ENCODE peak calls at places on chromosomes 11 and 22, in ten cellular contexts. P is A549, K is ovary, F is tibial nerve, R is K562, E is transverse colon, O is H1, V is suprapubic skin, C is HepG2, I is sigmoid colon. M is an unnamed sample.

GRCh38 chr11:12358302-12359188 is 18.8 kb upstream of the PARVA start:
- DNase-seq in P (no peak), K (no peak), F (no peak), R (no peak), E (no peak), O (no peak), V (no peak), C (no peak), I (no peak), M (no peak)

GRCh38 chr11:47394322-47395224 is 13.8 kb upstream of the SLC39A13 start:
- DNase-seq in P (no peak), K (peak; percentile 18), F (no peak), R (peak; percentile 73), E (peak; percentile 60), O (no peak), V (peak; percentile 70), C (peak; percentile 38), I (peak; percentile 61), M (peak; percentile 89)

GRCh38 chr11:79274636-79275315 is 166.1 kb downstream of the TENM4 start:
- DNase-seq in P (no peak), K (no peak), F (no peak), R (no peak), E (no peak), O (no peak), V (no peak), C (no peak), I (no peak), M (no peak)

GRCh38 chr11:28794405-28794804 is 686.2 kb downstream of the METTL15 start:
- DNase-seq in P (no peak), K (no peak), F (no peak), R (no peak), E (no peak), O (no peak), V (no peak), C (no peak), I (no peak), M (no peak)

GRCh38 chr11:8082391-8083087 is 1.5 kb downstream of the TUB start:
- DNase-seq in P (no peak), K (no peak), F (no peak), R (no peak), E (no peak), O (peak; percentile 77), V (no peak), C (no peak), I (no peak), M (no peak)

GRCh38 chr11:79437274-79437980 is 3.4 kb downstream of the TENM4 start:
- DNase-seq in P (no peak), K (peak; percentile 82), F (peak; percentile 30), R (no peak), E (peak; percentile 38), O (peak; percentile 86), V (peak; percentile 74), C (no peak), I (peak; percentile 86), M (peak; percentile 93)

GRCh38 chr11:3126207-3126865 is 38.8 kb downstream of the OSBPL5 start:
- DNase-seq in P (no peak), K (no peak), F (no peak), R (no peak), E (peak; percentile 93), O (no peak), V (peak; percentile 77), C (no peak), I (peak; percentile 75), M (peak; percentile 73)

GRCh38 chr11:68213135-68213515 is at the start of gene KMT5B:
- DNase-seq in P (no peak), K (peak; percentile 83), F (no peak), R (peak; percentile 53), E (peak; percentile 58), O (peak; percentile 83), V (no peak), C (no peak), I (no peak), M (no peak)

GRCh38 chr11:133825156-133825555 is 20.2 kb downstream of the SPATA19 start:
- DNase-seq in P (no peak), K (no peak), F (no peak), R (no peak), E (no peak), O (peak; percentile 22), V (no peak), C (no peak), I (no peak), M (no peak)

GRCh38 chr11:28965824-28966223 is 857.6 kb downstream of the METTL15 start:
- DNase-seq in P (no peak), K (no peak), F (no peak), R (no peak), E (no peak), O (no peak), V (no peak), C (no peak), I (no peak), M (no peak)

GRCh38 chr22:35274154-35274871 is 17.0 kb downstream of the HMGXB4 start:
- DNase-seq in P (no peak), K (no peak), F (no peak), R (no peak), E (no peak), O (no peak), V (no peak), C (no peak), I (no peak), M (no peak)

GRCh38 chr11:68855205-68855978 is 13.7 kb upstream of the CPT1A start:
- DNase-seq in P (no peak), K (peak; percentile 56), F (no peak), R (no peak), E (peak; percentile 41), O (peak; percentile 70), V (peak; percentile 70), C (no peak), I (no peak), M (no peak)

DNA sequence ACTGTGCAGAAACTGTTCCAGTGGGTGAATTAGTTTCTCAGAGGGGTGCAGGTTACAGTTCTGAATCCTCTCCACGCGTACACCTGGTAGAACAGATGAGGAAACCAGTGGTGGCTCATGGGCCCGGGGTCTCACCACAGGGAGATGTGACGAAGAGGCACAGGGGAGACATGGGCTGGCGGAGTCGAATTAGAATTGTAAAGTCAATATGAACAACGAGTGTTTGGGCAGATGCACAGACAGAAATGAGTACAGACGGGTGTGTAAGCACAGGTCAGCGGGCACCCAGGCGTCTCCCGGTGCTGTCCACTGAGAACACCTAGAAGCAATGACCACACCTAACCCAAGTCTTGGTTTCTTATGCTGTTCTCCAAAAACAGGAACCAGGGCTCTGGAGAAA is 41.8 kb downstream of the GNB1L start:
- DNase-seq in P (no peak), K (no peak), F (no peak), R (no peak), E (no peak), O (peak; percentile 34), V (no peak), C (no peak), I (peak; percentile 26), M (no peak)
- TF ChIP-seq EP300 in P (no peak), K (no peak), F (no peak), R (no peak), E (no peak), O (no peak), V (no peak), C (no peak), I (no peak), M (no peak)

DNA sequence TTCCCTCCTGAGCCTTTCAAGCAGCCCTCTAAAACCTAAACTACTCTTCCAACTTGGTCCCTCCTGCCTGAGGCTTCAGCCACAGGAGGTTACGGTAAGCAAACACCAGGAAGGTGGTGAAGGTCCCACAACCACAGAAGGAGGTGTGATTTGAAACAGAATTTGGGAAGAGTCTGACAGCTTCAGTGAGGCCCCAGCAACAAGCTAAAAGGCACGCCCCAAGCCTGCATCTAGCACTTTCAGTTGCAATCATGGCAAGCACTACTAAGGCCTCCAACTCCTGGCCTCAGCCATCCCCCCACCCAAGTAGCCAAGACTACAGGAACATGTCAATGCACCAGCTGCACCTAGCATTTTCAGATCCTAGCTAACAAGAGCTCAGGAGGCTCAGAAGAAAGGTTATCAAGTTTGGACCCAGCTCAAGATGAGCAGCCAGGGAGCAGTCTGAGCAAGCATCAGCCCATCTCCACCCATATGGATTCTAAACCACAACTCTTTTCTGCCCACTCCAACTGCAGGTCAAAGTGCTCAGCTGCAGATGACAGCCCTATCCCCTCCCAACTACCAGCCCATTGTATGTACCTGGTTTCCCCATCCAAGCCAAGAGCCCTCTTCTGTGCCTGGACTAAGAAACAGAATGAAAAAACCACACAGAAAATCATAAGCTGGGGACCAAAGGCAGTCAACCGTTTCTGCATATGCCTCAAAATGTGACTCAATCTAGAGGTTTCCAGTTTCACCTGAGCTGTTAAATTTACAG is 10.4 kb upstream of the AHNAK start:
- DNase-seq in P (no peak), K (no peak), F (no peak), R (peak; percentile 24), E (peak; percentile 58), O (no peak), V (no peak), C (no peak), I (no peak), M (no peak)
- TF ChIP-seq EP300 in P (no peak), K (no peak), F (no peak), R (no peak), E (no peak), O (no peak), V (no peak), C (no peak), I (no peak), M (no peak)

GRCh38 chr11:129865701-129866100 is 29.7 kb downstream of the NFRKB start:
- DNase-seq in P (no peak), K (no peak), F (no peak), R (no peak), E (no peak), O (no peak), V (no peak), C (no peak), I (no peak), M (no peak)

GRCh38 chr11:129864811-129865210 is 30.6 kb downstream of the NFRKB start:
- DNase-seq in P (no peak), K (no peak), F (no peak), R (no peak), E (no peak), O (no peak), V (no peak), C (no peak), I (no peak), M (no peak)

GRCh38 chr11:129861702-129862107 is 33.7 kb downstream of the NFRKB start:
- DNase-seq in P (peak; percentile 89), K (peak; percentile 54), F (no peak), R (no peak), E (peak; percentile 72), O (no peak), V (no peak), C (peak; percentile 93), I (no peak), M (peak; percentile 86)

GRCh38 chr11:129866328-129866727 is 29.1 kb downstream of the NFRKB start:
- DNase-seq in P (no peak), K (no peak), F (no peak), R (peak; percentile 37), E (no peak), O (no peak), V (no peak), C (no peak), I (no peak), M (no peak)

GRCh38 chr11:129862123-129862522 is 33.3 kb downstream of the NFRKB start:
- DNase-seq in P (peak; percentile 31), K (no peak), F (no peak), R (no peak), E (no peak), O (no peak), V (no peak), C (no peak), I (no peak), M (no peak)
- TF ChIP-seq EP300 in P (no peak), K (no peak), F (no peak), R (no peak), E (no peak), O (no peak), V (no peak), C (no peak), I (no peak), M (no peak)

GRCh38 chr11:57131080-57131790 is 50.5 kb upstream of the LRRC55 start:
- DNase-seq in P (peak; percentile 45), K (no peak), F (no peak), R (peak; percentile 36), E (peak; percentile 25), O (peak; percentile 83), V (no peak), C (peak; percentile 5), I (no peak), M (no peak)
- TF ChIP-seq EP300 in P (no peak), K (no peak), F (no peak), R (no peak), E (no peak), O (no peak), V (no peak), C (no peak), I (no peak), M (no peak)